ENCODE peak calls at places on chromosomes 3 and 15, in six cellular contexts. T is breast epithelium, H is esophagus muscularis mucosa, F is endothelial cell of umbilical vein, U is suprapubic skin, M is transverse colon. P is an unnamed sample. For H3K4me1, the result is how much of the 10 kb centered on the place peaks cover.

GRCh38 chr3:197464794-197465193 is 91.0 kb downstream of the BDH1 start:
- DNase-seq in T (no peak), H (no peak), F (no peak), U (no peak), M (no peak), P (no peak)

GRCh38 chr15:73996939-73997338 is 2.4 kb downstream of the PML start:
- DNase-seq in T (no peak), H (no peak), F (peak), U (no peak), M (no peak), P (no peak)

GRCh38 chr3:136068708-136069107 is 103.2 kb downstream of the PPP2R3A start:
- DNase-seq in T (no peak), H (no peak), F (no peak), U (no peak), M (no peak), P (no peak)

GRCh38 chr15:96183927-96184266 is 146.6 kb upstream of the NR2F2 start:
- DNase-seq in T (no peak), H (no peak), F (no peak), U (no peak), M (no peak), P (no peak)

GRCh38 chr15:46450112-46450809 is 815.4 kb downstream of the SQOR start:
- DNase-seq in T (no peak), H (no peak), F (no peak), U (no peak), M (no peak), P (no peak)

GRCh38 chr3:116140100-116140689 is 305.1 kb downstream of the LSAMP start:
- DNase-seq in T (no peak), H (no peak), F (peak), U (no peak), M (no peak), P (no peak)

GRCh38 chr3:66705071-66705470 is 204.2 kb upstream of the LRIG1 start:
- DNase-seq in T (no peak), H (no peak), F (no peak), U (no peak), M (no peak), P (no peak)

GRCh38 chr3:61961882-61962281 is 400.5 kb downstream of the PTPRG start:
- DNase-seq in T (no peak), H (no peak), F (no peak), U (no peak), M (no peak), P (no peak)

GRCh38 chr15:53197426-53197839 is 407.3 kb upstream of the ONECUT1 start:
- DNase-seq in T (peak), H (no peak), F (peak), U (no peak), M (peak), P (peak)

GRCh38 chr3:113354307-113354706 is 87.0 kb downstream of the CFAP44 start:
- DNase-seq in T (no peak), H (no peak), F (no peak), U (no peak), M (no peak), P (no peak)

GRCh38 chr15:74291101-74292071 is 55.3 kb downstream of the CCDC33 start:
- DNase-seq in T (peak), H (no peak), F (peak), U (peak), M (peak), P (peak)

GRCh38 chr3:54826255-54826691 is 101.6 kb downstream of the LRTM1 start:
- DNase-seq in T (no peak), H (no peak), F (no peak), U (no peak), M (no peak), P (no peak)

GRCh38 chr3:138944842-138945645 is 1.9 kb downstream of the FOXL2 start:
- DNase-seq in T (no peak), H (no peak), F (no peak), U (no peak), M (peak), P (no peak)

GRCh38 chr3:115321396-115321795 is 174.3 kb upstream of the ZBTB20 start:
- DNase-seq in T (no peak), H (no peak), F (peak), U (no peak), M (no peak), P (no peak)

GRCh38 chr3:16177962-16178627 is 3.6 kb downstream of the GALNT15 start:
- DNase-seq in T (peak), H (peak), F (peak), U (peak), M (peak), P (peak)

GRCh38 chr15:91839867-91840266 is 13.6 kb upstream of the SLCO3A1 start:
- DNase-seq in T (no peak), H (peak), F (no peak), U (no peak), M (no peak), P (no peak)

GRCh38 chr3:197463279-197463678 is 92.5 kb downstream of the BDH1 start:
- DNase-seq in T (no peak), H (no peak), F (no peak), U (no peak), M (no peak), P (no peak)

GRCh38 chr3:139745831-139746230 is 68.1 kb upstream of the NMNAT3 start:
- DNase-seq in T (no peak), H (peak), F (no peak), U (no peak), M (no peak), P (no peak)

GRCh38 chr3:32681811-32682210 is 3.2 kb upstream of the CNOT10 start:
- DNase-seq in T (no peak), H (no peak), F (no peak), U (no peak), M (no peak), P (no peak)

GRCh38 chr15:35290301-35290721 is 205.2 kb upstream of the NANOGP8 start:
- DNase-seq in T (no peak), H (no peak), F (no peak), U (no peak), M (peak), P (no peak)

GRCh38 chr3:79148786-79149185 is 619.0 kb downstream of the ROBO1 start:
- DNase-seq in T (no peak), H (no peak), F (no peak), U (no peak), M (no peak), P (no peak)

GRCh38 chr3:89198598-89198997 is 91.2 kb downstream of the EPHA3 start:
- DNase-seq in T (no peak), H (no peak), F (no peak), U (no peak), M (no peak), P (no peak)
- TF ChIP-seq POLR2AphosphoS5 in T (no peak), H (no peak), F (no peak), U (no peak), M (no peak), P (no peak)

GRCh38 chr3:149369991-149370866 is 7.2 kb downstream of the TM4SF1 start:
- DNase-seq in T (no peak), H (no peak), F (no peak), U (no peak), M (no peak), P (no peak)
- TF ChIP-seq POLR2A in T (no peak), H (no peak), F (no peak), U (no peak), M (no peak), P (no peak)

DNA sequence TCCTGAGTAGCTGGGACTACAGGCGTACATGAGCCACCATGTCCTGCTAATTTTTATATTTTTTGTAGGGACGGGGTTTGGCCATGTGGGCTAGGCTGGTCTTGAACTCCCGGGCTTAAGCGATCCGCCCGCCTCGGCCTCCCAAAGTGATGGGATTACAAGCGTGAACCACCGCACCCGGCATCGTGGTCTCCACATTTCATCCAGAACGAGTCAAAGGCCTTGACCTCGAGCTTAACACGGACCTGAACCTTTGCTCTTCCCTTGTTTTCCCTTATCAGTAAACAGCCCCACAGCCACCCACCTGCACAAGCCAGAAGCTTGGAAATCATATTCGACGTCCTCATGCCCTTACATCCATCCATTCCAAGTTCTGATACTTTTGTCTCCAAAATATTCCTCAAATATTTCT is 1.3 kb upstream of the PTPN23 start:
- DNase-seq in T (no peak), H (no peak), F (no peak), U (no peak), M (peak), P (no peak)
- H3K4me1 ChIP-seq in T (under half), H (under half), F (under half), U (under half), M (under half), P (under half)

GRCh38 chr15:79463781-79464270 is 31.7 kb downstream of the MINAR1 start:
- DNase-seq in T (no peak), H (no peak), F (no peak), U (no peak), M (no peak), P (no peak)

GRCh38 chr15:79459666-79460065 is 27.5 kb downstream of the MINAR1 start:
- DNase-seq in T (no peak), H (no peak), F (no peak), U (no peak), M (no peak), P (no peak)

GRCh38 chr15:79458491-79458890 is 26.4 kb downstream of the MINAR1 start:
- DNase-seq in T (no peak), H (no peak), F (no peak), U (no peak), M (no peak), P (no peak)

GRCh38 chr15:79466488-79466887 is 34.4 kb downstream of the MINAR1 start:
- DNase-seq in T (no peak), H (no peak), F (no peak), U (no peak), M (no peak), P (no peak)

GRCh38 chr15:79463043-79463780 is 31.1 kb downstream of the MINAR1 start:
- DNase-seq in T (no peak), H (no peak), F (no peak), U (no peak), M (no peak), P (no peak)
- TF ChIP-seq POLR2AphosphoS5 in T (no peak), H (no peak), F (no peak), U (no peak), M (no peak), P (no peak)

DNA sequence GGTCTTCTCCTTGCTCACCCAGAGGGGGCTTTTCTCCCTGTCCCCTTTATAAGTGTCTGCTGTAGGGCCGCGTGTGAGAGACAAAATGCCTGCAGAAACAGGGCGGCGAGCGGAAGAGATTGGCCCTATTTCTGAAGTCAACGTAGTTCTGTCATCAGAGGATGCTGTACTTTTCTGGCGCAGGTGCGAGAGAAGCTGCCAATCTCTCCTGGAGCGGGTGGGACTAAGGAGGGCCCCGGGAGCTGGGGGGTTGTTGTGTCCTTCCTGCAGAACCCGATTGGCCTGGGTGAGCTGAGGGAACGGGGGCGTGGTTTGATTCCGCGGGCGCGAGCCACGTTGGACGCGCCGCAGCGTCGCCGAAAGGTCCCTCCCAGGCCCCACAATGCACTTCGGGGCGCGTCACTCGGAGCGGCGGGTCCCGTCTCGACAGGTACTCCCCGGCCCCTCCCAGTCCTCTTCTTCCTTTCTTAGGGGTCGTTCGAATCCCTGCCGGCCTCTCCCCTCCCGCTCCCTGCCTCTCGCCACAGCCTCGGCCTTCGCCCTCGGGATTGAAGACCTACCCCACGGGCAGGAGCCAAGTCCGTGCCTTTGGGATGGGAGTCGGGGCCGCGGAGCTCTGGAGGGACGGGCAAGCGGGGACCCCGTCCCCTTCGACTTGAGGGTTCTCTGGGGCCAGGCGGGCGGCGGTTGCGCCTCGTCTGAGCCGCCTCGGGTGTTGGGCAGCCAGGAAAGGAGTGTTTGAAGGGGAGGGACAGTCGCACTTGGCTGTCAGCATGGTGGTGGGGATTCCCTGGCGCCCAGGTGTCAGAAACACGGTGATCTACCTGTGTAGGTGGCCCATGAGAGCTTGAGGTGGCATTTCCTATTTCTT is at the start of gene SEC22A:
- DNase-seq in T (peak), H (peak), F (peak), U (peak), M (peak), P (peak)
- TF ChIP-seq POLR2A in T (peak), H (peak), F (peak), U (peak), M (peak), P (peak)

DNA sequence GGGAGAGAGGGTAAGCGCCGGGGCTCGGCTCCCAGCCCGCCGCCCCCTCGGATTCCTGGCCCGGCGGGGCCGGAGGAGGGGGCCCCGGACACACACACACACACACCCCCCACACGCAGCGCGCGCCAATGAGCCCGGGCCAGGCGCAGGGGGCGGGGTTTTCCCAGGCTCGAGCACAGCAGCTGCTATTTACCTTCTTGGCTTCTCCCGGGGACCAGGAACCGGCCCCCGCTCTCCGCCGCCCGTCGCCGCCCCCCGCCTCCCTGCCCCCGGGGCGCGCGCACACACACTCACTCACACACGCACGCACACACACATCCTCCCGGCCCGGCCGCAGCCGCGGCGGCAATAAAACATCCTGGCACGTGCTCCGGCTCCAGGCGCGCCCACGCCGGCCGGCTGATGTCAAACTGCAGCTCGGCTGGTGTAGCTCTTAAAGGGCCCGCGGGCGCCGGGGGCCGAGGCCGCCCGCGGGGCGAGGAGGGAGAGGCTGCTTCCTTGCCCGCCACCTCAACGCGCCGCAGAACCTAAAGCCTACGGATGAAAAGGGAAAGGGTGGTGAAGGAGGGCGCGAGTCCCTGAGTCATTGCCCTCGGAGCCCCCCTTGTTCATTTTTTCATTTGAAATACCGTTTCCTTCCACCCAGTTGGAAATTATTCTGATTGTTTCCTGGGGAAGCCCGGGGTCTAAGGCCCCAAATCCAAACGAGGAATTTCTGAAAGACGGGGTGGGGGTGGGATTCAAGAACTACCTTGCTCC is 1.0 kb upstream of the HES1 start:
- DNase-seq in T (peak), H (peak), F (peak), U (peak), M (peak), P (peak)
- H3K4me1 ChIP-seq in T (under half), H (under half), F (under half), U (half or more), M (half or more), P (under half)

GRCh38 chr3:49158792-49159191 is 7.3 kb downstream of the CCDC71 start:
- DNase-seq in T (no peak), H (no peak), F (no peak), U (no peak), M (no peak), P (no peak)
- TF ChIP-seq POLR2AphosphoS5 in T (no peak), H (no peak), F (no peak), U (no peak), M (no peak), P (no peak)

GRCh38 chr15:90266061-90266431 is 574 bp downstream of the NGRN start:
- DNase-seq in T (no peak), H (no peak), F (no peak), U (no peak), M (peak), P (peak)
- TF ChIP-seq POLR2A in T (no peak), H (no peak), F (no peak), U (no peak), M (no peak), P (no peak)

GRCh38 chr3:46371802-46372340 is 1.1 kb downstream of the CCR5 start:
- DNase-seq in T (no peak), H (no peak), F (no peak), U (no peak), M (no peak), P (no peak)

GRCh38 chr3:46370784-46371183 is at the start of gene CCR5:
- DNase-seq in T (no peak), H (no peak), F (no peak), U (no peak), M (no peak), P (no peak)

GRCh38 chr3:46368569-46368968 is 2.2 kb upstream of the CCR5 start:
- DNase-seq in T (no peak), H (no peak), F (no peak), U (peak), M (peak), P (peak)

GRCh38 chr3:46367811-46368210 is 2.9 kb upstream of the CCR5 start:
- DNase-seq in T (no peak), H (no peak), F (no peak), U (no peak), M (no peak), P (no peak)

DNA sequence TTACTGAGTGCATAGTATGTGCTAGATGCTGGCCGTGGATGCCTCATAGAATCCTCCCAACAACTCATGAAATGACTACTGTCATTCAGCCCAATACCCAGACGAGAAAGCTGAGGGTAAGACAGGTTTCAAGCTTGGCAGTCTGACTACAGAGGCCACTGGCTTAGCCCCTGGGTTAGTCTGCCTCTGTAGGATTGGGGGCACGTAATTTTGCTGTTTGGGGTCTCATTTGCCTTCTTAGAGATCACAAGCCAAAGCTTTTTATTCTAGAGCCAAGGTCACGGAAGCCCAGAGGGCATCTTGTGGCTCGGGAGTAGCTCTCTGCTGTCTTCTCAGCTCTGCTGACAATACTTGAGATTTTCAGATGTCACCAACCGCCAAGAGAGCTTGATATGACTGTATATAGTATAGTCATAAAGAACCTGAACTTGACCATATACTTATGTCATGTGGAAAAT is 1.0 kb upstream of the CCR5 start:
- DNase-seq in T (no peak), H (no peak), F (no peak), U (no peak), M (no peak), P (no peak)
- H3K4me1 ChIP-seq in T (under half), H (under half), F (under half), U (under half), M (under half), P (under half)